ENCODE peak calls at places on chromosomes 11 and 22, in ten cellular contexts. O is M059J; G is NCI-H1105; L is mesendoderm; K is iPS DF 6.9; V is NCI-H1092; D is brain pericyte; T is kidney tubule cell; E is stimulated activated CD4-positive, alpha-beta T cell treated with anti-CD3 and anti-CD28 coated beads, TNF-alpha, amount 100 ng/mL, for 24 hours; Q is CD4-positive, alpha-beta memory T cell. Y is an unnamed sample.

GRCh38 chr11:45896392-45897068 is 10.5 kb downstream of the FREY1 start:
- DNase-seq in O (no peak), G (peak), L (peak), K (no peak), V (peak), D (no peak), T (no peak), E (no peak), Q (no peak), Y (no peak)

GRCh38 chr11:66603072-66603471 is 10.1 kb downstream of the CCS start:
- DNase-seq in O (no peak), G (no peak), L (no peak), K (no peak), V (no peak), D (no peak), T (no peak), E (no peak), Q (no peak), Y (no peak)

GRCh38 chr22:50436134-50436830 is 38.6 kb downstream of the SBF1 start:
- DNase-seq in O (no peak), G (no peak), L (no peak), K (no peak), V (no peak), D (no peak), T (no peak), E (no peak), Q (no peak), Y (no peak)

GRCh38 chr22:48577014-48577690 is 1250.5 kb downstream of the BRD1 start:
- DNase-seq in O (no peak), G (peak), L (no peak), K (no peak), V (no peak), D (no peak), T (no peak), E (no peak), Q (no peak), Y (no peak)

GRCh38 chr11:76369406-76369805 is 11.5 kb downstream of the THAP12 start:
- DNase-seq in O (no peak), G (peak), L (no peak), K (no peak), V (no peak), D (no peak), T (no peak), E (no peak), Q (no peak), Y (no peak)

GRCh38 chr11:70065318-70066135 is 12.6 kb upstream of the ANO1 start:
- DNase-seq in O (no peak), G (no peak), L (peak), K (no peak), V (no peak), D (no peak), T (no peak), E (no peak), Q (no peak), Y (no peak)

GRCh38 chr22:44057411-44057987 is 33.4 kb downstream of the PARVB start:
- DNase-seq in O (no peak), G (no peak), L (no peak), K (no peak), V (no peak), D (no peak), T (no peak), E (no peak), Q (no peak), Y (no peak)

GRCh38 chr11:128294001-128294684 is 293.2 kb downstream of the ETS1 start:
- DNase-seq in O (no peak), G (no peak), L (no peak), K (no peak), V (no peak), D (no peak), T (no peak), E (no peak), Q (no peak), Y (no peak)

GRCh38 chr22:47625013-47625385 is 862.5 kb downstream of the TBC1D22A start:
- DNase-seq in O (no peak), G (no peak), L (no peak), K (no peak), V (no peak), D (no peak), T (no peak), E (no peak), Q (no peak), Y (no peak)

GRCh38 chr11:121119444-121119843 is 18.4 kb downstream of the TECTA start:
- DNase-seq in O (no peak), G (no peak), L (no peak), K (no peak), V (no peak), D (no peak), T (no peak), E (no peak), Q (no peak), Y (no peak)

GRCh38 chr22:20531404-20532181 is 24.2 kb downstream of the MED15 start:
- DNase-seq in O (peak), G (no peak), L (peak), K (no peak), V (peak), D (peak), T (peak), E (no peak), Q (no peak), Y (peak)

GRCh38 chr11:43972366-43972765 is 29.9 kb downstream of the C11orf96 start:
- DNase-seq in O (no peak), G (no peak), L (no peak), K (no peak), V (no peak), D (no peak), T (no peak), E (no peak), Q (no peak), Y (no peak)

GRCh38 chr11:72746821-72747220 is 5.4 kb downstream of the ARAP1 start:
- DNase-seq in O (no peak), G (no peak), L (no peak), K (no peak), V (no peak), D (no peak), T (no peak), E (no peak), Q (no peak), Y (no peak)

GRCh38 chr11:76664578-76665061 is 5.9 kb downstream of the LRRC32 start:
- DNase-seq in O (no peak), G (no peak), L (no peak), K (no peak), V (no peak), D (no peak), T (no peak), E (no peak), Q (peak), Y (no peak)

GRCh38 chr11:100546714-100547113 is 140.4 kb upstream of the ARHGAP42 start:
- DNase-seq in O (peak), G (peak), L (peak), K (no peak), V (no peak), D (no peak), T (peak), E (no peak), Q (no peak), Y (peak)

GRCh38 chr11:76318744-76319384 is 62.1 kb downstream of the THAP12 start:
- DNase-seq in O (peak), G (peak), L (peak), K (peak), V (peak), D (no peak), T (peak), E (peak), Q (peak), Y (peak)

GRCh38 chr11:104337273-104337672 is 173.3 kb upstream of the PDGFD start:
- DNase-seq in O (peak), G (no peak), L (no peak), K (no peak), V (no peak), D (no peak), T (no peak), E (no peak), Q (no peak), Y (no peak)

GRCh38 chr11:13535819-13536218 is 40.0 kb upstream of the PTH start:
- DNase-seq in O (peak), G (no peak), L (peak), K (peak), V (no peak), D (no peak), T (no peak), E (no peak), Q (no peak), Y (no peak)

GRCh38 chr11:64294665-64295289 is 3.7 kb downstream of the KCNK4 start:
- DNase-seq in O (no peak), G (no peak), L (no peak), K (no peak), V (no peak), D (no peak), T (no peak), E (no peak), Q (no peak), Y (no peak)

GRCh38 chr22:40685406-40685805 is 6.1 kb downstream of the MCHR1 start:
- DNase-seq in O (no peak), G (no peak), L (no peak), K (no peak), V (no peak), D (no peak), T (no peak), E (no peak), Q (peak), Y (no peak)

GRCh38 chr11:60924110-60924905 is at the start of gene TMEM132A:
- DNase-seq in O (peak), G (peak), L (peak), K (peak), V (peak), D (no peak), T (peak), E (no peak), Q (no peak), Y (peak)

GRCh38 chr11:65539401-65540289 is 14.8 kb downstream of the SCYL1 start:
- DNase-seq in O (no peak), G (peak), L (peak), K (no peak), V (no peak), D (no peak), T (peak), E (no peak), Q (no peak), Y (no peak)

GRCh38 chr11:125941606-125942275 is 4.1 kb upstream of the VSIG10L2 start:
- DNase-seq in O (peak), G (peak), L (peak), K (peak), V (peak), D (no peak), T (peak), E (peak), Q (peak), Y (peak)

Y was measured in RCC 7860.